ENCODE peak calls at places on chromosomes 7 and 10, in ten cellular contexts. Q, P, T, B, L, Y, Z, A, U and I are unnamed samples.

GRCh38 chr10:34584164-34584563 is 230.9 kb downstream of the PARD3 start:
- DNase-seq in Q (no peak), P (no peak), T (no peak), B (peak; percentile 88), L (no peak), Y (no peak), Z (no peak), A (no peak), U (no peak), I (peak; percentile 73)

GRCh38 chr10:77603529-77603927 is 34.1 kb downstream of the KCNMA1 start:
- DNase-seq in Q (no peak), P (no peak), T (no peak), B (peak; percentile 35), L (no peak), Y (no peak), Z (no peak), A (no peak), U (peak; percentile 13), I (no peak)

GRCh38 chr7:46256870-46257528 is 335.9 kb upstream of the IGFBP3 start:
- DNase-seq in Q (no peak), P (no peak), T (no peak), B (peak; percentile 68), L (no peak), Y (no peak), Z (no peak), A (no peak), U (no peak), I (no peak)

GRCh38 chr10:98321203-98321780 is 53.3 kb upstream of the LOXL4 start:
- DNase-seq in Q (no peak), P (no peak), T (no peak), B (no peak), L (no peak), Y (no peak), Z (no peak), A (no peak), U (no peak), I (no peak)

GRCh38 chr10:15158448-15158847 is 10.0 kb downstream of the NMT2 start:
- DNase-seq in Q (no peak), P (no peak), T (no peak), B (no peak), L (no peak), Y (no peak), Z (no peak), A (no peak), U (no peak), I (no peak)

GRCh38 chr10:122338609-122339441 is 35.7 kb upstream of the PLEKHA1 start:
- DNase-seq in Q (no peak), P (no peak), T (no peak), B (no peak), L (no peak), Y (no peak), Z (no peak), A (no peak), U (no peak), I (no peak)

GRCh38 chr10:13685885-13686284 is 99.1 kb downstream of the PRPF18 start:
- DNase-seq in Q (no peak), P (no peak), T (no peak), B (no peak), L (no peak), Y (no peak), Z (no peak), A (no peak), U (no peak), I (no peak)

GRCh38 chr10:74206727-74207126 is 55.7 kb downstream of the ADK start:
- DNase-seq in Q (peak; percentile 70), P (no peak), T (no peak), B (no peak), L (no peak), Y (no peak), Z (no peak), A (no peak), U (no peak), I (no peak)

GRCh38 chr10:85643171-85643838 is 723.3 kb downstream of the GRID1 start:
- DNase-seq in Q (no peak), P (peak; percentile 37), T (no peak), B (no peak), L (no peak), Y (no peak), Z (no peak), A (no peak), U (no peak), I (no peak)

GRCh38 chr7:74306737-74307469 is 17.7 kb downstream of the CLIP2 start:
- DNase-seq in Q (no peak), P (no peak), T (no peak), B (peak; percentile 90), L (no peak), Y (no peak), Z (no peak), A (no peak), U (no peak), I (peak; percentile 27)

GRCh38 chr7:65429642-65430343 is 56.1 kb downstream of the ZNF92 start:
- DNase-seq in Q (no peak), P (no peak), T (no peak), B (no peak), L (no peak), Y (no peak), Z (no peak), A (no peak), U (no peak), I (no peak)

GRCh38 chr10:87961314-87961713 is 97.9 kb downstream of the PTEN start:
- DNase-seq in Q (no peak), P (no peak), T (no peak), B (peak; percentile 94), L (no peak), Y (no peak), Z (no peak), A (no peak), U (no peak), I (no peak)

GRCh38 chr10:28881483-28881882 is 204.2 kb downstream of the BAMBI start:
- DNase-seq in Q (no peak), P (no peak), T (no peak), B (no peak), L (no peak), Y (no peak), Z (no peak), A (no peak), U (no peak), I (no peak)

GRCh38 chr10:794382-794956 is 105.0 kb upstream of the DIP2C start:
- DNase-seq in Q (no peak), P (no peak), T (no peak), B (peak; percentile 47), L (peak; percentile 45), Y (no peak), Z (no peak), A (no peak), U (no peak), I (no peak)

GRCh38 chr10:105192146-105192545 is 551.1 kb downstream of the SORCS3 start:
- DNase-seq in Q (no peak), P (no peak), T (no peak), B (no peak), L (no peak), Y (no peak), Z (no peak), A (no peak), U (no peak), I (no peak)

GRCh38 chr7:132739271-132739955 is 163.1 kb upstream of the PLXNA4 start:
- DNase-seq in Q (no peak), P (no peak), T (no peak), B (peak; percentile 94), L (no peak), Y (no peak), Z (no peak), A (no peak), U (no peak), I (peak; percentile 60)

GRCh38 chr10:60883187-60883586 is 60.8 kb downstream of the RHOBTB1 start:
- DNase-seq in Q (no peak), P (no peak), T (no peak), B (peak; percentile 38), L (no peak), Y (no peak), Z (no peak), A (peak; percentile 10), U (no peak), I (no peak)

GRCh38 chr7:75776295-75776971 is 4.4 kb upstream of the CCL26 start:
- DNase-seq in Q (no peak), P (no peak), T (no peak), B (peak; percentile 94), L (no peak), Y (peak; percentile 57), Z (peak; percentile 25), A (no peak), U (peak; percentile 52), I (peak; percentile 36)

GRCh38 chr10:128362514-128362913 is 236.3 kb upstream of the MKI67 start:
- DNase-seq in Q (no peak), P (peak; percentile 69), T (no peak), B (no peak), L (no peak), Y (no peak), Z (no peak), A (no peak), U (no peak), I (no peak)

GRCh38 chr10:29839826-29840515 is 205.2 kb upstream of the SVIL start:
- DNase-seq in Q (no peak), P (peak; percentile 95), T (no peak), B (no peak), L (peak; percentile 89), Y (no peak), Z (no peak), A (no peak), U (no peak), I (no peak)

GRCh38 chr10:79436066-79436849 is 9.2 kb downstream of the ZCCHC24 start:
- DNase-seq in Q (no peak), P (no peak), T (no peak), B (no peak), L (no peak), Y (no peak), Z (no peak), A (no peak), U (no peak), I (no peak)

GRCh38 chr10:70461397-70462348 is 16.9 kb upstream of the PALD1 start:
- DNase-seq in Q (no peak), P (no peak), T (no peak), B (peak; percentile 59), L (no peak), Y (peak; percentile 25), Z (peak; percentile 46), A (peak; percentile 30), U (peak; percentile 36), I (peak; percentile 5)

GRCh38 chr7:149637911-149638565 is 135.3 kb downstream of the ZNF467 start:
- DNase-seq in Q (no peak), P (no peak), T (no peak), B (no peak), L (peak; percentile 39), Y (no peak), Z (no peak), A (no peak), U (no peak), I (no peak)

GRCh38 chr7:27243340-27244163 is 950 bp downstream of the EVX1 start:
- DNase-seq in Q (no peak), P (no peak), T (no peak), B (no peak), L (no peak), Y (no peak), Z (no peak), A (no peak), U (no peak), I (no peak)

GRCh38 chr10:124572751-124573150 is 111.1 kb downstream of the LHPP start:
- DNase-seq in Q (no peak), P (no peak), T (no peak), B (no peak), L (no peak), Y (no peak), Z (no peak), A (no peak), U (no peak), I (no peak)

GRCh38 chr7:158530800-158531609 is 56.6 kb downstream of the PTPRN2 start:
- DNase-seq in Q (no peak), P (no peak), T (no peak), B (no peak), L (no peak), Y (no peak), Z (no peak), A (no peak), U (no peak), I (no peak)

GRCh38 chr10:82377608-82378007 is 502.6 kb downstream of the NRG3 start:
- DNase-seq in Q (no peak), P (no peak), T (no peak), B (no peak), L (no peak), Y (no peak), Z (no peak), A (no peak), U (no peak), I (no peak)

GRCh38 chr7:33807779-33808482 is 97.4 kb upstream of the BMPER start:
- DNase-seq in Q (no peak), P (peak; percentile 74), T (no peak), B (peak; percentile 89), L (no peak), Y (no peak), Z (no peak), A (no peak), U (no peak), I (peak; percentile 57)